ENCODE peak calls at places on chromosomes 7 and 10, in ten cellular contexts. J is AG04450, N is tibial nerve, I is transverse colon, D is AG09319, A is epithelial cell of esophagus, E is A673, W is WTC11, C is choroid plexus epithelial cell, Y is RWPE1. T is an unnamed sample.

GRCh38 chr10:60399343-60399742 is 9.7 kb upstream of the ANK3 start:
- DNase-seq in J (no peak), N (no peak), I (no peak), D (no peak), A (peak; percentile 67), E (no peak), W (no peak), C (no peak), Y (peak; percentile 7), T (no peak)

GRCh38 chr10:814536-815302 is 116.8 kb downstream of the LARP4B start:
- DNase-seq in J (no peak), N (no peak), I (no peak), D (no peak), A (no peak), E (no peak), W (no peak), C (no peak), Y (no peak), T (peak; percentile 16)

GRCh38 chr7:92634125-92634710 is 44.0 kb upstream of the FAM133B start:
- DNase-seq in J (no peak), N (no peak), I (no peak), D (no peak), A (no peak), E (peak; percentile 93), W (no peak), C (no peak), Y (no peak), T (no peak)

GRCh38 chr10:132407243-132407746 is 10.3 kb downstream of the PWWP2B start:
- DNase-seq in J (no peak), N (no peak), I (peak; percentile 90), D (no peak), A (no peak), E (no peak), W (no peak), C (no peak), Y (no peak), T (no peak)

GRCh38 chr10:99945286-99945685 is 64.5 kb downstream of the DNMBP start:
- DNase-seq in J (peak; percentile 67), N (no peak), I (no peak), D (peak; percentile 82), A (peak; percentile 72), E (no peak), W (no peak), C (peak; percentile 90), Y (peak; percentile 59), T (no peak)

GRCh38 chr10:89515031-89515841 is 20.2 kb downstream of the SLC16A12 start:
- DNase-seq in J (peak; percentile 98), N (no peak), I (no peak), D (peak; percentile 95), A (peak; percentile 93), E (no peak), W (no peak), C (peak; percentile 99), Y (peak; percentile 48), T (no peak)

GRCh38 chr7:37320840-37321468 is 127.7 kb downstream of the ELMO1 start:
- DNase-seq in J (no peak), N (no peak), I (no peak), D (no peak), A (peak; percentile 40), E (no peak), W (no peak), C (no peak), Y (no peak), T (no peak)

GRCh38 chr10:17425584-17426262 is 28.7 kb downstream of the ST8SIA6 start:
- DNase-seq in J (no peak), N (no peak), I (no peak), D (no peak), A (no peak), E (no peak), W (no peak), C (no peak), Y (no peak), T (no peak)

GRCh38 chr7:69598081-69598486 is at the start of gene AUTS2:
- DNase-seq in J (peak; percentile 1), N (peak; percentile 80), I (peak; percentile 68), D (peak; percentile 35), A (peak; percentile 39), E (peak; percentile 97), W (peak; percentile 84), C (peak; percentile 82), Y (no peak), T (peak; percentile 98)

GRCh38 chr7:78125884-78126283 is 327.3 kb downstream of the PHTF2 start:
- DNase-seq in J (peak; percentile 68), N (no peak), I (no peak), D (peak; percentile 44), A (peak; percentile 44), E (no peak), W (no peak), C (no peak), Y (no peak), T (no peak)

GRCh38 chr7:42407311-42407710 is 170.3 kb upstream of the GLI3 start:
- DNase-seq in J (no peak), N (no peak), I (no peak), D (no peak), A (no peak), E (no peak), W (no peak), C (no peak), Y (no peak), T (no peak)
- TF ChIP-seq CTCF in J (no peak), N (no peak), I (no peak), D (no peak), A (no peak), E (no peak), W (no peak), C (no peak), Y (no peak), T (no peak)

DNA sequence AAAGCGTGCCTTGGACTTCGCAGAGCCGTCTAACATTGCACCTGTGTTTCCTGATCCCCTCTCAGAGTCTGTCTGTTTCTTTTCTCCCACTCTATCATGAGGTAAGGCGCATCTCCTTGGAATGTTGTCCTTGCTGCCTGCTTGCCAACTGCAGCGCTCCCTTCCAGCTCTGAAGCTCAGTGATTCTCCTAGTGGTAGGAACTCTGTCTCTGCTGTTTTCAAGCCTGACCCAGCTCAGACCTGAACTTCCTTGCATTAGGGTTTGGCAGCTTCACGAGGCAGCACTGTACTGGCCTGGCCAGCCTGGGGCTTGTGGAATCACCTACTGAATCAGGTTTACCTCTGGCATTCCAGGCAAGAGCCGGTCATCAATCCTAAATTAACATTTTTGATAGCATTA is 123.9 kb downstream of the CREB5 start:
- DNase-seq in J (no peak), N (no peak), I (no peak), D (no peak), A (peak; percentile 50), E (peak; percentile 8), W (peak; percentile 59), C (peak; percentile 66), Y (peak; percentile 25), T (no peak)
- TF ChIP-seq CTCF in J (peak; percentile 67), N (peak; percentile 15), I (peak; percentile 21), D (peak; percentile 8), A (peak; percentile 64), E (peak; percentile 11), W (no peak), C (peak; percentile 73), Y (no peak), T (peak; percentile 8)

DNA sequence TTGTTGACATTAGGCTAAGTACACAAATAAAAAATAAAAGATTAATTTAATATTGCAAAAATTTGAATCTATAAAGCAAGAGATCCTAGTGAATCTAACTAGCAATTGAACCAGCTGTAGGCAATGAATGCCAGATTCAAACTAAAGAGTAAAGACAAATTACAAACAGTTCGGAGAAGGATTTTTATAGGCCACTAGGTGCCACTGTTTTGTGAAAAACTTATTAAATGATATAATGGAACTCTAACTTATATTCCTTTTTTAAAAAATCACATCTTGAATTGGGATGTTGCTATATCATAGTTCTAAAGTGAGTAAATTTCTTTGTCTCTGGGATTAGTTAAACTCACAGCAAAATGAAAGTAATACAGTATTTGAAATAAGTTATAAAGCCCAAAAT is 39.1 kb upstream of the GNAI1 start:
- DNase-seq in J (no peak), N (no peak), I (no peak), D (no peak), A (peak; percentile 23), E (peak; percentile 42), W (no peak), C (peak; percentile 56), Y (no peak), T (no peak)
- TF ChIP-seq CTCF in J (peak; percentile 50), N (peak; percentile 36), I (peak; percentile 51), D (peak; percentile 40), A (peak; percentile 34), E (peak; percentile 61), W (peak; percentile 11), C (peak; percentile 49), Y (peak; percentile 63), T (peak; percentile 19)

DNA sequence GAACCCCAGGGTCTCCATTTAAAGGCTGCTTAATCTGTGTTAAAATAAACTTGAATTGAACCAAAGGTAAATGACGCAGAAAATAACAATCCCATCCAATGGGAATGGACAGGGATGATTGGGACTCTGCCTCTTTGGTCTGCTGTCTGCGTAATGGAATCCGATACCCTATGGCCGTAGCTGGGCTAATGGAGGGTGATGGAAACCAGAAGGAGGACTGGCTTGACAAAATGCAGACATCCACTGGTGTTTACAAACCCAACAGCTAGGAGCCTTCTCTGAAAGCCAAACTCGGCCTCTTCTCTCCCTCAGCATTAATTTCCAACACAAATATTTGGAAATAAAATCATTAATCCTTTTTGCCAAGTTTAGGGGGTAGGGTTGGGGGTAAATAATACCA is 162.2 kb upstream of the CHST15 start:
- DNase-seq in J (no peak), N (no peak), I (no peak), D (no peak), A (no peak), E (no peak), W (no peak), C (no peak), Y (no peak), T (no peak)
- TF ChIP-seq CTCF in J (no peak), N (no peak), I (no peak), D (no peak), A (no peak), E (no peak), W (no peak), C (no peak), Y (no peak), T (no peak)

GRCh38 chr7:113783403-113783802 is 135.4 kb downstream of the PPP1R3A start:
- DNase-seq in J (no peak), N (no peak), I (no peak), D (no peak), A (no peak), E (no peak), W (no peak), C (no peak), Y (no peak), T (no peak)

GRCh38 chr7:113784317-113784716 is 134.5 kb downstream of the PPP1R3A start:
- DNase-seq in J (no peak), N (no peak), I (no peak), D (no peak), A (no peak), E (no peak), W (no peak), C (no peak), Y (no peak), T (no peak)

GRCh38 chr7:113790025-113790424 is 128.8 kb downstream of the PPP1R3A start:
- DNase-seq in J (no peak), N (no peak), I (no peak), D (no peak), A (no peak), E (no peak), W (no peak), C (no peak), Y (no peak), T (no peak)

GRCh38 chr7:113787106-113787505 is 131.7 kb downstream of the PPP1R3A start:
- DNase-seq in J (no peak), N (no peak), I (no peak), D (no peak), A (no peak), E (no peak), W (no peak), C (no peak), Y (no peak), T (no peak)
- TF ChIP-seq CTCF in J (no peak), N (no peak), I (no peak), D (no peak), A (no peak), E (no peak), W (no peak), C (no peak), Y (no peak), T (no peak)

T was measured in GM13977.